ENCODE peak calls at places on chromosome 16, in four cellular contexts. F is HCT116, P is cortex of kidney, Y is NCI-H460. V is an unnamed sample.

GRCh38 chr16:18932243-18932997 is 6.2 kb upstream of the SMG1 start:
- DNase-seq in F (no peak), P (no peak), Y (no peak), V (no peak)

GRCh38 chr16:84087461-84088151 is 29.1 kb downstream of the MBTPS1 start:
- DNase-seq in F (no peak), P (no peak), Y (no peak), V (no peak)

GRCh38 chr16:165218-165538 is 600 bp upstream of the HBM start:
- DNase-seq in F (no peak), P (no peak), Y (no peak), V (no peak)

GRCh38 chr16:3938843-3939624 is 58.5 kb upstream of the CREBBP start:
- DNase-seq in F (no peak), P (no peak), Y (no peak), V (peak)

GRCh38 chr16:4404247-4404966 is 12.0 kb downstream of the CORO7 start:
- DNase-seq in F (no peak), P (no peak), Y (peak), V (no peak)

GRCh38 chr16:15857779-15858560 is 1.1 kb upstream of the MYH11 start:
- DNase-seq in F (no peak), P (no peak), Y (no peak), V (no peak)

GRCh38 chr16:28189237-28189636 is 22.5 kb downstream of the XPO6 start:
- DNase-seq in F (no peak), P (no peak), Y (no peak), V (no peak)

GRCh38 chr16:47008174-47008573 is 34.7 kb upstream of the DNAJA2 start:
- DNase-seq in F (no peak), P (no peak), Y (no peak), V (no peak)

GRCh38 chr16:77758046-77758445 is 30.3 kb upstream of the VAT1L start:
- DNase-seq in F (no peak), P (no peak), Y (no peak), V (no peak)

GRCh38 chr16:54482892-54483574 is 196.4 kb upstream of the IRX3 start:
- DNase-seq in F (no peak), P (no peak), Y (no peak), V (no peak)

GRCh38 chr16:27403601-27403992 is 1.6 kb downstream of the IL21R start:
- DNase-seq in F (no peak), P (no peak), Y (no peak), V (no peak)

GRCh38 chr16:73877148-73877547 is 419.5 kb upstream of the PSMD7 start:
- DNase-seq in F (no peak), P (no peak), Y (no peak), V (no peak)

GRCh38 chr16:81251871-81252270 is 13.4 kb downstream of the BCO1 start:
- DNase-seq in F (no peak), P (no peak), Y (no peak), V (no peak)

GRCh38 chr16:11546522-11547485 is 39.9 kb downstream of the LITAF start:
- DNase-seq in F (no peak), P (no peak), Y (no peak), V (no peak)

GRCh38 chr16:89764711-89765201 is 43.4 kb downstream of the ZNF276 start:
- DNase-seq in F (no peak), P (no peak), Y (no peak), V (no peak)

GRCh38 chr16:22123146-22123545 is 30.8 kb downstream of the VWA3A start:
- DNase-seq in F (peak), P (no peak), Y (no peak), V (no peak)

GRCh38 chr16:6341993-6342392 is 990.7 kb upstream of the RBFOX1 start:
- DNase-seq in F (no peak), P (no peak), Y (no peak), V (no peak)

GRCh38 chr16:11085025-11085485 is 140.7 kb downstream of the CLEC16A start:
- DNase-seq in F (no peak), P (no peak), Y (no peak), V (no peak)